ENCODE peak calls at places on chromosome 10, in eight cellular contexts. W, E, Q, J, H, M, R and B are unnamed samples.

GRCh38 chr10:98351831-98352402 is 63.1 kb downstream of the PYROXD2 start:
- DNase-seq in W (no peak), E (no peak), Q (no peak), J (no peak), H (no peak), M (no peak), R (no peak), B (no peak)

GRCh38 chr10:93219347-93219746 is 145.7 kb downstream of the CYP26A1 start:
- DNase-seq in W (no peak), E (no peak), Q (no peak), J (no peak), H (peak), M (no peak), R (no peak), B (no peak)

GRCh38 chr10:100743626-100744135 is 1.7 kb upstream of the PAX2 start:
- DNase-seq in W (peak), E (no peak), Q (no peak), J (peak), H (peak), M (peak), R (peak), B (peak)

GRCh38 chr10:84179059-84179710 is 5.6 kb downstream of the GPR15LG start:
- DNase-seq in W (no peak), E (no peak), Q (no peak), J (peak), H (peak), M (no peak), R (peak), B (peak)

GRCh38 chr10:132463333-132464255 is 66.6 kb downstream of the PWWP2B start:
- DNase-seq in W (peak), E (no peak), Q (no peak), J (no peak), H (no peak), M (no peak), R (no peak), B (no peak)

GRCh38 chr10:34526758-34527730 is 288.1 kb downstream of the PARD3 start:
- DNase-seq in W (no peak), E (no peak), Q (no peak), J (no peak), H (peak), M (no peak), R (peak), B (peak)

GRCh38 chr10:129771024-129771423 is 193.1 kb downstream of the EBF3 start:
- DNase-seq in W (peak), E (no peak), Q (peak), J (no peak), H (no peak), M (no peak), R (no peak), B (no peak)

GRCh38 chr10:63761243-63761642 is 240.0 kb downstream of the REEP3 start:
- DNase-seq in W (no peak), E (no peak), Q (no peak), J (no peak), H (no peak), M (no peak), R (no peak), B (no peak)

GRCh38 chr10:126063353-126063791 is 167.0 kb downstream of the FANK1 start:
- DNase-seq in W (no peak), E (no peak), Q (no peak), J (no peak), H (peak), M (no peak), R (peak), B (no peak)

GRCh38 chr10:117668351-117669008 is 125.9 kb downstream of the EMX2 start:
- DNase-seq in W (no peak), E (no peak), Q (no peak), J (no peak), H (no peak), M (no peak), R (no peak), B (no peak)

GRCh38 chr10:43198682-43199005 is 60.4 kb downstream of the CSGALNACT2 start:
- DNase-seq in W (no peak), E (no peak), Q (peak), J (no peak), H (no peak), M (no peak), R (no peak), B (no peak)

GRCh38 chr10:124534821-124535601 is 73.4 kb downstream of the LHPP start:
- DNase-seq in W (no peak), E (no peak), Q (no peak), J (no peak), H (no peak), M (no peak), R (no peak), B (no peak)

GRCh38 chr10:62691331-62691730 is 113.2 kb upstream of the ADO start:
- DNase-seq in W (no peak), E (no peak), Q (no peak), J (no peak), H (no peak), M (no peak), R (no peak), B (no peak)

GRCh38 chr10:95261926-95262325 is 28.9 kb downstream of the PDLIM1 start:
- DNase-seq in W (no peak), E (no peak), Q (no peak), J (no peak), H (no peak), M (no peak), R (no peak), B (no peak)

GRCh38 chr10:50614444-50615137 is 9.2 kb downstream of the SGMS1 start:
- DNase-seq in W (no peak), E (no peak), Q (no peak), J (no peak), H (no peak), M (peak), R (no peak), B (peak)

GRCh38 chr10:74824184-74825032 is 2.0 kb upstream of the KAT6B start:
- DNase-seq in W (no peak), E (no peak), Q (peak), J (no peak), H (no peak), M (peak), R (no peak), B (peak)

GRCh38 chr10:11547111-11547625 is 64.3 kb downstream of the USP6NL start:
- DNase-seq in W (no peak), E (no peak), Q (no peak), J (no peak), H (no peak), M (no peak), R (no peak), B (no peak)
- H3K4me3 ChIP-seq in W (no peak), E (no peak), Q (no peak), J (no peak), H (no peak), M (no peak), R (no peak), B (no peak)

GRCh38 chr10:86705905-86706304 is 37.6 kb downstream of the LDB3 start:
- DNase-seq in W (no peak), E (no peak), Q (no peak), J (no peak), H (no peak), M (no peak), R (no peak), B (no peak)
- H3K27ac ChIP-seq in W (no peak), E (no peak), Q (peak), J (no peak), H (no peak), M (no peak), R (no peak), B (no peak)

GRCh38 chr10:104488046-104488832 is 134.6 kb downstream of the CFAP58 start:
- DNase-seq in W (no peak), E (no peak), Q (no peak), J (no peak), H (no peak), M (no peak), R (no peak), B (no peak)
- H3K4me3 ChIP-seq in W (no peak), E (no peak), Q (no peak), J (no peak), H (no peak), M (no peak), R (no peak), B (no peak)

DNA sequence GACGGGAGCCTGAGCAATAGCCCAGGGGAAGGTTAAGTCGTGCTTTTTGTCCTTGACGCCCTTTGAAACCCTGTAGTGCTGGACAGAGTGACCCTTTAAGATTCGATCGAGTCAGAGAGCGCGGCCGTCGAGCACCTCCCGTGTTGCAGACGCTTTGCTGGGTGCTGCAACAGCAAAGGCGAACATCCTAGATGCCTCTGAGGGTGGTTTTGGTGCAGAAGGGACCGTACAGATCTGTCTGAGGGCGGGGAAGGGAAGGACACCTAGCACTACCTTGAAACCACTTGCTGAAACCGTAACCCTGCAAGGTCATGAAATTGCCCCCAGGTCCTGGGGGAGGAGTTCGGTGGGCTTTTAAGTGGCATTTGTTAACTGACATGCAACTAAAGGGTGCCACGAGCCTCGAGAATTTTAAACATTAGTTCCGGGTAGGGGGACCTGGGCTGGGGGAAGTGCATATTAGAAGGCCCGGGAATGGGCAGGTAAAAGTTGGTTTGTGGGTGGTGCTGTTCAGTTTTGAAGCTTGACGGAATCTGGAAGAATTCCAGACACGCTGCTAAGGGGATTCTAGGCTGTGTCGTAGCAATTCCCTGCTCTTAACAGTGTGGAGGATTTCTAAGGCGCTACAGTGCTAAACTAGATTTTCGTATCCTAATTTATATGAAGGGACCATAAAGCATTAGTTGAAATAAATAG is 811 bp downstream of the ATP5F1C start:
- DNase-seq in W (peak), E (no peak), Q (no peak), J (no peak), H (peak), M (peak), R (no peak), B (peak)
- H3K27ac ChIP-seq in W (peak), E (peak), Q (peak), J (peak), H (peak), M (peak), R (peak), B (peak)